ENCODE peak calls at places on chromosomes 12 and 14, in ten cellular contexts. J, I, T, C, R, N, D, W, P and S are unnamed samples.

GRCh38 chr14:71629765-71630502 is 302.3 kb upstream of the RGS6 start:
- DNase-seq in J (no peak), I (no peak), T (no peak), C (no peak), R (no peak), N (no peak), D (no peak), W (no peak), P (no peak), S (no peak)

GRCh38 chr12:42589465-42590323 is at the start of gene PRICKLE1:
- DNase-seq in J (no peak), I (no peak), T (peak), C (peak), R (peak), N (no peak), D (no peak), W (peak), P (peak), S (no peak)

GRCh38 chr12:51246254-51246853 is 7.7 kb downstream of the DAZAP2 start:
- DNase-seq in J (peak), I (no peak), T (peak), C (no peak), R (no peak), N (no peak), D (no peak), W (peak), P (peak), S (no peak)

GRCh38 chr12:107318804-107319535 is 225.6 kb upstream of the CRY1 start:
- DNase-seq in J (peak), I (no peak), T (no peak), C (no peak), R (peak), N (peak), D (no peak), W (peak), P (peak), S (peak)

GRCh38 chr12:92556622-92557421 is 146.0 kb upstream of the PLEKHG7 start:
- DNase-seq in J (no peak), I (no peak), T (no peak), C (no peak), R (no peak), N (no peak), D (no peak), W (no peak), P (no peak), S (no peak)

GRCh38 chr14:76706811-76707210 is 54.5 kb upstream of the VASH1 start:
- DNase-seq in J (no peak), I (no peak), T (no peak), C (no peak), R (no peak), N (no peak), D (no peak), W (no peak), P (no peak), S (no peak)

GRCh38 chr12:124971603-124972002 is 17.3 kb downstream of the DHX37 start:
- DNase-seq in J (no peak), I (no peak), T (no peak), C (no peak), R (no peak), N (no peak), D (no peak), W (no peak), P (no peak), S (no peak)

GRCh38 chr14:62957562-62957961 is 87.7 kb downstream of the KCNH5 start:
- DNase-seq in J (peak), I (no peak), T (no peak), C (no peak), R (peak), N (no peak), D (no peak), W (no peak), P (no peak), S (no peak)

GRCh38 chr12:1473418-1473817 is 121.0 kb downstream of the FBXL14 start:
- DNase-seq in J (peak), I (no peak), T (no peak), C (no peak), R (no peak), N (no peak), D (no peak), W (peak), P (peak), S (no peak)

GRCh38 chr14:106442857-106443256 is 916.5 kb downstream of the TMEM121 start:
- DNase-seq in J (no peak), I (no peak), T (no peak), C (no peak), R (no peak), N (peak), D (no peak), W (peak), P (peak), S (peak)

GRCh38 chr14:104103061-104104005 is 17.8 kb downstream of the ASPG start:
- DNase-seq in J (no peak), I (peak), T (no peak), C (no peak), R (no peak), N (no peak), D (peak), W (no peak), P (no peak), S (no peak)

GRCh38 chr12:27537855-27538675 is 14.1 kb downstream of the PPFIBP1 start:
- DNase-seq in J (no peak), I (no peak), T (no peak), C (no peak), R (no peak), N (no peak), D (no peak), W (no peak), P (no peak), S (no peak)

GRCh38 chr12:4849024-4849594 is 60.6 kb upstream of the KCNA1 start:
- DNase-seq in J (no peak), I (no peak), T (no peak), C (no peak), R (peak), N (peak), D (no peak), W (no peak), P (no peak), S (no peak)

GRCh38 chr14:99198746-99199145 is 73.3 kb downstream of the BCL11B start:
- DNase-seq in J (no peak), I (no peak), T (no peak), C (no peak), R (no peak), N (no peak), D (no peak), W (no peak), P (no peak), S (no peak)